ENCODE peak calls at places on chromosomes 16 and 17, in five cellular contexts. One of them, this sample, is unnamed.

GRCh38 chr16:87143661-87144121 is 173.5 kb downstream of the C16orf95 start:
- DNase-seq in ascending aorta: no peak
- DNase-seq in esophagus squamous epithelium: no peak
- DNase-seq in heart left ventricle: no peak
- DNase-seq in left ventricle myocardium inferior: no peak
- DNase-seq in this sample: no peak

GRCh38 chr16:85027968-85028637 is 508 bp downstream of the KIAA0513 start:
- DNase-seq in left ventricle myocardium inferior: no peak
- DNase-seq in ascending aorta: no peak
- DNase-seq in esophagus squamous epithelium: no peak
- DNase-seq in heart left ventricle: no peak
- DNase-seq in this sample: no peak

GRCh38 chr17:81902023-81902652 is at the start of gene NPB:
- DNase-seq in heart left ventricle: peak; percentile 66
- DNase-seq in ascending aorta: no peak
- DNase-seq in esophagus squamous epithelium: no peak
- DNase-seq in left ventricle myocardium inferior: no peak
- DNase-seq in this sample: no peak

GRCh38 chr16:84197487-84198128 is 6.7 kb downstream of the ADAD2 start:
- DNase-seq in ascending aorta: no peak
- DNase-seq in esophagus squamous epithelium: no peak
- DNase-seq in left ventricle myocardium inferior: no peak
- DNase-seq in heart left ventricle: no peak
- DNase-seq in this sample: no peak

GRCh38 chr17:47844230-47844629 is 3.2 kb upstream of the SCRN2 start:
- DNase-seq in left ventricle myocardium inferior: no peak
- DNase-seq in heart left ventricle: no peak
- DNase-seq in esophagus squamous epithelium: no peak
- DNase-seq in ascending aorta: no peak
- DNase-seq in this sample: no peak

GRCh38 chr16:85536073-85536410 is 77.1 kb upstream of the GSE1 start:
- DNase-seq in heart left ventricle: no peak
- DNase-seq in left ventricle myocardium inferior: no peak
- DNase-seq in ascending aorta: no peak
- DNase-seq in esophagus squamous epithelium: no peak
- DNase-seq in this sample: no peak

GRCh38 chr17:60386475-60387058 is 5.4 kb downstream of the USP32 start:
- DNase-seq in esophagus squamous epithelium: no peak
- DNase-seq in left ventricle myocardium inferior: no peak
- DNase-seq in ascending aorta: no peak
- DNase-seq in heart left ventricle: no peak
- DNase-seq in this sample: no peak

GRCh38 chr17:34797724-34798123 is 163.5 kb downstream of the CCT6B start:
- DNase-seq in left ventricle myocardium inferior: no peak
- DNase-seq in ascending aorta: no peak
- DNase-seq in esophagus squamous epithelium: no peak
- DNase-seq in heart left ventricle: no peak
- DNase-seq in this sample: peak; percentile 66

GRCh38 chr17:48030531-48030930 is 7.1 kb downstream of the COPZ2 start:
- DNase-seq in heart left ventricle: no peak
- DNase-seq in left ventricle myocardium inferior: no peak
- DNase-seq in ascending aorta: no peak
- DNase-seq in esophagus squamous epithelium: no peak
- DNase-seq in this sample: no peak

GRCh38 chr17:63142836-63143235 is 176.8 kb downstream of the TANC2 start:
- DNase-seq in left ventricle myocardium inferior: no peak
- DNase-seq in ascending aorta: no peak
- DNase-seq in esophagus squamous epithelium: no peak
- DNase-seq in heart left ventricle: no peak
- DNase-seq in this sample: no peak

GRCh38 chr16:3179651-3180050 is 8.4 kb upstream of the OR1F1 start:
- DNase-seq in ascending aorta: no peak
- DNase-seq in heart left ventricle: no peak
- DNase-seq in left ventricle myocardium inferior: no peak
- DNase-seq in esophagus squamous epithelium: no peak
- DNase-seq in this sample: no peak

GRCh38 chr17:40295471-40296457 is 8.1 kb downstream of the CDC6 start:
- DNase-seq in heart left ventricle: no peak
- DNase-seq in esophagus squamous epithelium: no peak
- DNase-seq in ascending aorta: no peak
- DNase-seq in left ventricle myocardium inferior: no peak
- DNase-seq in this sample: no peak

GRCh38 chr16:50438041-50438437 is 69.3 kb upstream of the BRD7 start:
- DNase-seq in heart left ventricle: no peak
- DNase-seq in esophagus squamous epithelium: no peak
- DNase-seq in ascending aorta: no peak
- DNase-seq in left ventricle myocardium inferior: no peak
- DNase-seq in this sample: peak; percentile 3

GRCh38 chr16:888901-889570 is 81.7 kb downstream of the LMF1 start:
- DNase-seq in ascending aorta: no peak
- DNase-seq in heart left ventricle: peak; percentile 34
- DNase-seq in left ventricle myocardium inferior: no peak
- DNase-seq in esophagus squamous epithelium: no peak
- DNase-seq in this sample: no peak

GRCh38 chr17:50428831-50429424 is 2.9 kb downstream of the ACSF2 start:
- DNase-seq in heart left ventricle: no peak
- DNase-seq in left ventricle myocardium inferior: no peak
- DNase-seq in ascending aorta: no peak
- DNase-seq in esophagus squamous epithelium: no peak
- DNase-seq in this sample: no peak

GRCh38 chr16:69073181-69073669 is 32.2 kb upstream of the HAS3 start:
- DNase-seq in esophagus squamous epithelium: no peak
- DNase-seq in left ventricle myocardium inferior: no peak
- DNase-seq in heart left ventricle: no peak
- DNase-seq in ascending aorta: no peak
- DNase-seq in this sample: no peak

GRCh38 chr17:4185656-4186055 is 42.7 kb downstream of the CYB5D2 start:
- DNase-seq in esophagus squamous epithelium: no peak
- DNase-seq in left ventricle myocardium inferior: no peak
- DNase-seq in heart left ventricle: no peak
- DNase-seq in ascending aorta: no peak
- DNase-seq in this sample: no peak

GRCh38 chr16:74726736-74727135 is 26.1 kb upstream of the MLKL start:
- DNase-seq in heart left ventricle: no peak
- DNase-seq in ascending aorta: no peak
- DNase-seq in left ventricle myocardium inferior: no peak
- DNase-seq in esophagus squamous epithelium: no peak
- DNase-seq in this sample: no peak

GRCh38 chr16:4945560-4946502 is 8.9 kb upstream of the PPL start:
- DNase-seq in heart left ventricle: no peak
- DNase-seq in esophagus squamous epithelium: no peak
- DNase-seq in ascending aorta: peak; percentile 76
- DNase-seq in left ventricle myocardium inferior: peak; percentile 52
- DNase-seq in this sample: no peak

GRCh38 chr17:74439691-74440567 is 8.0 kb downstream of the GPRC5C start:
- DNase-seq in heart left ventricle: peak; percentile 16
- DNase-seq in ascending aorta: no peak
- DNase-seq in left ventricle myocardium inferior: no peak
- DNase-seq in esophagus squamous epithelium: no peak
- DNase-seq in this sample: no peak

GRCh38 chr17:12580640-12581039 is 85.0 kb upstream of the MYOCD start:
- DNase-seq in heart left ventricle: no peak
- DNase-seq in left ventricle myocardium inferior: no peak
- DNase-seq in esophagus squamous epithelium: no peak
- DNase-seq in ascending aorta: no peak
- DNase-seq in this sample: no peak

GRCh38 chr17:37527249-37527851 is 37.7 kb downstream of the DUSP14 start:
- DNase-seq in left ventricle myocardium inferior: no peak
- DNase-seq in heart left ventricle: no peak
- DNase-seq in ascending aorta: no peak
- DNase-seq in esophagus squamous epithelium: no peak
- DNase-seq in this sample: no peak

GRCh38 chr17:63785556-63785955 is 11.6 kb downstream of the DDX42 start:
- DNase-seq in ascending aorta: no peak
- DNase-seq in esophagus squamous epithelium: no peak
- DNase-seq in heart left ventricle: no peak
- DNase-seq in left ventricle myocardium inferior: no peak
- DNase-seq in this sample: no peak

GRCh38 chr17:16872836-16873653 is 98.9 kb downstream of the TNFRSF13B start:
- DNase-seq in heart left ventricle: no peak
- DNase-seq in esophagus squamous epithelium: no peak
- DNase-seq in left ventricle myocardium inferior: no peak
- DNase-seq in ascending aorta: peak; percentile 60
- DNase-seq in this sample: peak; percentile 27
- TF ChIP-seq CTCF in heart left ventricle: peak; percentile 35
- TF ChIP-seq CTCF in esophagus squamous epithelium: peak; percentile 29
- TF ChIP-seq CTCF in left ventricle myocardium inferior: peak; percentile 53
- TF ChIP-seq CTCF in ascending aorta: no peak
- TF ChIP-seq CTCF in this sample: peak; percentile 71

GRCh38 chr17:42441717-42442565 is 16.7 kb upstream of the ATP6V0A1 start:
- DNase-seq in heart left ventricle: no peak
- DNase-seq in ascending aorta: no peak
- DNase-seq in left ventricle myocardium inferior: no peak
- DNase-seq in esophagus squamous epithelium: no peak
- DNase-seq in this sample: no peak

GRCh38 chr17:42436401-42436800 is 13.3 kb upstream of the CAVIN1 start:
- DNase-seq in heart left ventricle: no peak
- DNase-seq in esophagus squamous epithelium: no peak
- DNase-seq in ascending aorta: peak; percentile 85
- DNase-seq in left ventricle myocardium inferior: no peak
- DNase-seq in this sample: no peak

GRCh38 chr17:42438600-42439567 is 15.8 kb upstream of the CAVIN1 start:
- DNase-seq in ascending aorta: no peak
- DNase-seq in heart left ventricle: no peak
- DNase-seq in left ventricle myocardium inferior: no peak
- DNase-seq in esophagus squamous epithelium: no peak
- DNase-seq in this sample: no peak
- TF ChIP-seq CTCF in ascending aorta: peak; percentile 13
- TF ChIP-seq CTCF in heart left ventricle: peak; percentile 47
- TF ChIP-seq CTCF in left ventricle myocardium inferior: peak; percentile 42
- TF ChIP-seq CTCF in esophagus squamous epithelium: no peak
- TF ChIP-seq CTCF in this sample: peak; percentile 48

GRCh38 chr16:11631214-11631613 is 37.0 kb upstream of the SNN start:
- DNase-seq in ascending aorta: no peak
- DNase-seq in left ventricle myocardium inferior: no peak
- DNase-seq in esophagus squamous epithelium: no peak
- DNase-seq in heart left ventricle: no peak
- DNase-seq in this sample: no peak

GRCh38 chr16:11634307-11634706 is 33.9 kb upstream of the SNN start:
- DNase-seq in ascending aorta: no peak
- DNase-seq in esophagus squamous epithelium: no peak
- DNase-seq in heart left ventricle: no peak
- DNase-seq in left ventricle myocardium inferior: no peak
- DNase-seq in this sample: no peak

GRCh38 chr16:11630230-11631056 is 37.8 kb upstream of the SNN start:
- DNase-seq in ascending aorta: no peak
- DNase-seq in left ventricle myocardium inferior: no peak
- DNase-seq in esophagus squamous epithelium: no peak
- DNase-seq in heart left ventricle: no peak
- DNase-seq in this sample: no peak

GRCh38 chr16:11633113-11633512 is 35.1 kb upstream of the SNN start:
- DNase-seq in heart left ventricle: no peak
- DNase-seq in ascending aorta: no peak
- DNase-seq in left ventricle myocardium inferior: no peak
- DNase-seq in esophagus squamous epithelium: no peak
- DNase-seq in this sample: no peak

DNA sequence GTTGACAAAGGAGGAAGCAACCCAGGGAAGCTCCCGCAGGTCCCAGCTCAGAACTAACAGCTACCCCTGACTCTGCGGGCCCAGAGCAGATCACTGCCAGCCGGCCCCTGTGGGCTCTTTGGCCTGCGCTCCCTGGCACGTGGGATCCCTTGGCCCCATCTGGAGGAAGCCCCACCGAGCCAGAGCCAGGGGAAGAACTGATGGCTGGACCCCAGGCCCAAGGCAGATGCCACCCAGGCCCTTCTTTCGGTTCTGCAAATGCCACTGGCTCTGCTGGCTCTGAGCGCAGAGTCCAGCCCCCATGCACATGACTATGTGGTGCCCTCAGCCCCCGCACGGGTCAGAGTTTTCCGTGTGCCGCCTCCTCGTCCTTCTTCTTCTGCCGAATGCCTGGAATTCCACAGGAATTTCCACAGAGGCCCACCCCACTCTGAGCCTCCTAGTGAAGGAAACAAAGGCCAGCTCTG is 35.8 kb upstream of the SNN start:
- DNase-seq in left ventricle myocardium inferior: peak; percentile 38
- DNase-seq in esophagus squamous epithelium: no peak
- DNase-seq in ascending aorta: peak; percentile 83
- DNase-seq in heart left ventricle: peak; percentile 71
- DNase-seq in this sample: no peak
- TF ChIP-seq CTCF in left ventricle myocardium inferior: no peak
- TF ChIP-seq CTCF in esophagus squamous epithelium: no peak
- TF ChIP-seq CTCF in ascending aorta: no peak
- TF ChIP-seq CTCF in heart left ventricle: no peak
- TF ChIP-seq CTCF in this sample: no peak

DNA sequence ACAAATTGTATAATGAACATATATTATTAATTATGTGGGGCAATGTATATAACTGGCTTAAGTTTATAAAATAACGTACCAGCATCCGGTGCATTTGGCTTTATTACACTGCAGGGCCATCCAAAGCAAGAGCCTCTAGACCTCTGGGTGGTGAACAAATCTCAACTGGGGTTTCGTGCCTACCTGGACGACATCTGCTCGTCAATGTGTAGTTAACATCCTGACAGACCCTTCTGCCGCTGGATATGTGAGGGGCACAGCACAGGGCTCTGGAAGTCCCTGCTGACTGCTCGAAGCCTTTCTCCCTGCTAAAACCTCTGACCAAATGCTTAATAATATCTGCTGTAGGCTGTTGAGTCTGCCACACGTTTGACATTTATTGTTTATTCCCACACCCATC is 2.3 kb downstream of the TMEM186 start:
- DNase-seq in left ventricle myocardium inferior: no peak
- DNase-seq in ascending aorta: no peak
- DNase-seq in heart left ventricle: no peak
- DNase-seq in esophagus squamous epithelium: no peak
- DNase-seq in this sample: no peak
- TF ChIP-seq CTCF in left ventricle myocardium inferior: peak; percentile 56
- TF ChIP-seq CTCF in ascending aorta: no peak
- TF ChIP-seq CTCF in heart left ventricle: no peak
- TF ChIP-seq CTCF in esophagus squamous epithelium: no peak
- TF ChIP-seq CTCF in this sample: no peak

DNA sequence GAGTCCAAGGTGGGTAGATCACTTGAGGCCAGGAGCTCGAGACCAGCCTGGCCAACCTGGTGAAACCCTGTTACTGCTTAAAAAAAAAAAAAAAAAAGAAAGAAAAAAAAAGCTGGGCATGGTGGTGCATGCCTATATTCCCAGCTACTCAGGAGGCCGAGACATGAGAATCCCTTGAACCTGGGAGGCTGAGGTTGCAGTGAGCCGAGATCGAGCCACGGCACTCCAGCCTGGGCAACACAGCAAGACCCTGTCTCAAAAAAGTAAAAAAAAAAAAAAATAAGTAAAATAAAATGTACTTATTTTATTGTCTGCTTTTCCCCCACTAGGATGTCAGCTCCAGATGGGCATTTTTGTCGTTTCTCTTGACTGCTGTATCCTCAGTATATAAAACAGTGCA is 107.7 kb downstream of the ABCC1 start:
- DNase-seq in left ventricle myocardium inferior: no peak
- DNase-seq in heart left ventricle: no peak
- DNase-seq in esophagus squamous epithelium: no peak
- DNase-seq in ascending aorta: no peak
- DNase-seq in this sample: no peak
- TF ChIP-seq CTCF in left ventricle myocardium inferior: no peak
- TF ChIP-seq CTCF in heart left ventricle: no peak
- TF ChIP-seq CTCF in esophagus squamous epithelium: no peak
- TF ChIP-seq CTCF in ascending aorta: no peak
- TF ChIP-seq CTCF in this sample: no peak

This sample was measured in progenitor cell of endocrine pancreas.